ENCODE peak calls at places on chromosomes 16 and 17, in six cellular contexts. X, F, I, Z, R and H are unnamed samples.

GRCh38 chr17:67990909-67991308 is 5.4 kb downstream of the C17orf58 start:
- DNase-seq in X (no peak), F (no peak), I (no peak), Z (no peak), R (no peak), H (no peak)

GRCh38 chr17:68020451-68020779 is 15.1 kb upstream of the KPNA2 start:
- DNase-seq in X (no peak), F (no peak), I (peak), Z (no peak), R (no peak), H (no peak)

GRCh38 chr17:38891441-38891840 is 21.6 kb downstream of the LASP1 start:
- DNase-seq in X (no peak), F (no peak), I (no peak), Z (no peak), R (no peak), H (no peak)

GRCh38 chr17:73782641-73783381 is 138.6 kb upstream of the SDK2 start:
- DNase-seq in X (no peak), F (no peak), I (no peak), Z (no peak), R (no peak), H (no peak)

GRCh38 chr17:75404739-75405364 is 626 bp downstream of the GRB2 start:
- DNase-seq in X (peak), F (no peak), I (peak), Z (no peak), R (peak), H (peak)

GRCh38 chr17:41984454-41984853 is 17.9 kb downstream of the CNP start:
- DNase-seq in X (no peak), F (no peak), I (no peak), Z (no peak), R (no peak), H (no peak)

GRCh38 chr16:27514806-27515205 is 34.9 kb downstream of the GTF3C1 start:
- DNase-seq in X (no peak), F (no peak), I (no peak), Z (no peak), R (no peak), H (no peak)

GRCh38 chr17:19369846-19370492 is 7.4 kb upstream of the B9D1 start:
- DNase-seq in X (peak), F (no peak), I (no peak), Z (no peak), R (no peak), H (no peak)

GRCh38 chr17:34892864-34893263 is 68.4 kb downstream of the CCT6B start:
- DNase-seq in X (no peak), F (no peak), I (peak), Z (no peak), R (no peak), H (no peak)

GRCh38 chr16:17446661-17447060 is 24.1 kb downstream of the XYLT1 start:
- DNase-seq in X (no peak), F (no peak), I (peak), Z (no peak), R (no peak), H (no peak)

GRCh38 chr17:39740357-39741111 is 2.8 kb downstream of the GRB7 start:
- DNase-seq in X (no peak), F (peak), I (no peak), Z (peak), R (no peak), H (peak)

GRCh38 chr17:69390735-69391501 is 23.6 kb upstream of the MAP2K6 start:
- DNase-seq in X (no peak), F (no peak), I (no peak), Z (no peak), R (no peak), H (no peak)

GRCh38 chr16:23504076-23504452 is 6.2 kb downstream of the GGA2 start:
- DNase-seq in X (no peak), F (peak), I (no peak), Z (peak), R (no peak), H (no peak)

GRCh38 chr16:75109732-75110243 is 6.8 kb downstream of the LDHD start:
- DNase-seq in X (peak), F (no peak), I (peak), Z (no peak), R (peak), H (peak)

GRCh38 chr16:65572156-65572555 is 450.3 kb upstream of the CDH11 start:
- DNase-seq in X (no peak), F (no peak), I (no peak), Z (no peak), R (no peak), H (no peak)

GRCh38 chr17:40560592-40561293 is 4.5 kb downstream of the CCR7 start:
- DNase-seq in X (peak), F (no peak), I (no peak), Z (no peak), R (peak), H (peak)

GRCh38 chr16:70520612-70521297 is 2.6 kb downstream of the COG4 start:
- DNase-seq in X (no peak), F (no peak), I (no peak), Z (no peak), R (no peak), H (no peak)

GRCh38 chr17:55730380-55730779 is 7.7 kb upstream of the TMEM100 start:
- DNase-seq in X (no peak), F (no peak), I (no peak), Z (no peak), R (no peak), H (no peak)

GRCh38 chr17:29732209-29732608 is 109.5 kb upstream of the CORO6 start:
- DNase-seq in X (no peak), F (no peak), I (no peak), Z (no peak), R (no peak), H (no peak)

GRCh38 chr17:61128671-61129115 is 270.9 kb upstream of the TBX2 start:
- DNase-seq in X (no peak), F (no peak), I (no peak), Z (no peak), R (no peak), H (no peak)

GRCh38 chr17:66724581-66725341 is 110.2 kb upstream of the CACNG5 start:
- DNase-seq in X (no peak), F (peak), I (no peak), Z (no peak), R (peak), H (no peak)

GRCh38 chr16:79721186-79721745 is 120.7 kb upstream of the MAF start:
- DNase-seq in X (peak), F (peak), I (peak), Z (no peak), R (no peak), H (peak)

GRCh38 chr17:676965-677364 is 37.7 kb downstream of the VPS53 start:
- DNase-seq in X (no peak), F (no peak), I (no peak), Z (no peak), R (no peak), H (no peak)

GRCh38 chr17:39979021-39979660 is 1.5 kb upstream of the PSMD3 start:
- DNase-seq in X (no peak), F (no peak), I (no peak), Z (no peak), R (no peak), H (no peak)

GRCh38 chr16:55563797-55564196 is 2.7 kb upstream of the CAPNS2 start:
- DNase-seq in X (no peak), F (no peak), I (no peak), Z (no peak), R (no peak), H (no peak)

GRCh38 chr16:87831421-87832136 is 37.7 kb downstream of the SLC7A5 start:
- DNase-seq in X (no peak), F (no peak), I (no peak), Z (no peak), R (no peak), H (no peak)

GRCh38 chr16:87830673-87831420 is 38.5 kb downstream of the SLC7A5 start:
- DNase-seq in X (no peak), F (no peak), I (no peak), Z (no peak), R (no peak), H (no peak)

GRCh38 chr16:87828071-87828971 is 41.0 kb downstream of the SLC7A5 start:
- DNase-seq in X (no peak), F (no peak), I (no peak), Z (no peak), R (peak), H (no peak)

GRCh38 chr16:87829988-87830672 is 39.2 kb downstream of the SLC7A5 start:
- DNase-seq in X (no peak), F (no peak), I (no peak), Z (no peak), R (no peak), H (peak)

DNA sequence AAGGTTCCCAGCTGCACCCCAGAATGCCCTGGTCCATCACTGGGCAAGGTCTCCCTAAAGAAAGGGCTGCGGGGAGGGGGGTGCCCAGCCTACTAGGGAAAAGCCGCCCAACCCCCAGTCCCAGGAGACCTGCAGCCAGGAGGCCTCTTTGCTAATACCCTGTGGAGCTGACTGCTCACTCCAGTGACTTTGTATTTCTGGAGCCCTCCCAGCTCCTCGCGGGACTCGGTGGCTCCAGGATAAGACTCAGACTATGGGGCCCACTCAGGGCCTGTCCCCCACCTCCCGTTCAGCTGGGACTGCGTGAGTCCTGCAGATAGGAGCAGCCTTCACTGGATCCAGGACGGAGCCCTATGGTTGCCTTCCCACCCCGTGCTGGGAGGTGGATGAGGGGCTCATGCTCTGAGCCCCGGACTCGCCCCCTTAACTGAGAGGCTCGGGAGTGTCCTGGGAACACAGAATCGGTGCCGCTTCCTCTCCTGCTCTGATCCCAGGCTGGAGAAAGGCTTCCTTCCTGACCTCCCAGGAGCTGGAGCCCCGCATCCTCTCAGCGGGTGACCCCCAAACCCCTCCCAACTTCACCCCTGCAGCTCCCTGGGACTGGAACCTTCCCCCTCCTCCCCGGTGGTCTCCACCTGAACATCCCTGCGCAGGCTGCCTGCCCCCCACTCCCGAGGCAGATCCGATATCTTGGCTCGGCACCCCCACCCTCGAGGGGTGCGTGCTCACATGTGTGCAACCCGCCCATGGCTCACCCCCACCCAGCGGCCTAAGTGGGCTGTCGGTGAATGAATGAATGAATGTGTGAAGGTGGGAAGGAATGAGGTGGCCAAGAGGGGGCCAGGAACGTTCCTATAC is 40.0 kb downstream of the SLC7A5 start:
- DNase-seq in X (no peak), F (no peak), I (no peak), Z (no peak), R (no peak), H (no peak)
- TF ChIP-seq POLR2A in X (no peak), F (no peak), I (no peak), Z (no peak), R (no peak), H (no peak)

DNA sequence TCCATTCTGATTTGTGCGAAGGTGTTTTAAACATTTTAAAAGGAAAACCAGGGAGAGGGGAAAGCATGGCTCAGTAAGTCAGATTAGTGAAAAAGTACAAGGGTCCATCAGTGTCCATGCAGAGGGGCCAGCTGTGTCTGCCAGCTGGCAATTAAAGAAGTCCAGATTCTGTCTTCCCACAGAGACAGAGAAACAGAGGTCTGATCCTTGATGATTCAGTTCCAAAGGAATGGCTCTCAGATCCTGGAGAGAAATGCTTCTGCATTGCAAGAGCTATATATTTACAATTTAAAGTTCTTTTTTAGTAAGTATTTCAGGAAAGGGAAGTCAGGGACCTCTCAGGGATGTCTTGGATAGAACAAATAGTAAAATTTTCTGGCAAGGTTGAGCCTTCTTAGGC is 56.2 kb downstream of the HSD17B2 start:
- DNase-seq in X (no peak), F (no peak), I (no peak), Z (no peak), R (no peak), H (no peak)
- TF ChIP-seq POLR2A in X (no peak), F (no peak), I (no peak), Z (no peak), R (no peak), H (no peak)

GRCh38 chr17:32519769-32520701 is 33.2 kb downstream of the CDK5R1 start:
- DNase-seq in X (peak), F (no peak), I (no peak), Z (no peak), R (peak), H (no peak)
- TF ChIP-seq POLR2A in X (no peak), F (no peak), I (no peak), Z (no peak), R (no peak), H (no peak)

DNA sequence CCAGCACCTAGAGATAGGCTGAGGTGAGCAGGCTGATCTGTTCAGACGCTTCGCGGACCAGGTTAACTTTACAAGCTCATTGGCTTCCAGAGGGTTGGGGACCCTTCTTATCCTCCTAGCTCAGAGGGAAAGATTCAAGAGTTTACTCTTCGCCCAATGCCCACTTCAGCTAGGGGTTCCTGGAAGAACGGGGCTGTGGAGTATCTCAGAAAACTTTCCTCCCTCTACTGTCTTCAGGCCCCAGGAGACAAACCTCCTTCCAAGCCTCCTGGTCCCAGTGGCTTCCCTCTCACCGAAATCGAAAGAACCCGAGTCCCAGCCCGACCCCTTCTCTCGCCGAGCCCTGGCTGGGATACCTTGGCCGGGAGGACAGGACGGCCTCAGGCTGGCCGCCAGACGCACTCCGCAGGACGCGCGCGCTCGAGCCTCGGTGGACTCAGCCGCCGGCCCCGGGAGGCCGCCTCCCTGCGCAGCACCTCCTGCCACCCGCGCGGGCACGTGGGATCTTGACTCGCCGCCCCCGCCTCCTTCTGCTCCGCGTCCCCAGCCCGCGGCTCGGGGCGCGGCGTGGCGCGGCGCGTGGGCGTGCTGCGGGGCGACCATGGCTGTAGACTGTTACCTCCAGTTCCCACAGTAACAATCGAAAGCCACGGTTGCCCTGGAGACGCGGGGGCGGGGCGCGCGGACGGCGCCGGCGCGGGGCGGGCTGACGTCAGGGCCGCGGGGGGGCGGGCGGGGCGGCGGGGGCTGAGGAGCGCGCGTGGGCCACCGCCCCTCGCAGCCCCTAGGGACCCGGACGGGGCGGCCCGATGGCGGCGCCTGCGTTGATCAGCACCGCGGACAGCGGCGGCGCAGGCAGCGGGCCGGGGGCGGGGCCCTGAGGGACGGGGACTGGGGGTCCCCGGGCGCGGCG is 5.3 kb upstream of the HIC1 start:
- DNase-seq in X (peak), F (peak), I (peak), Z (peak), R (peak), H (peak)
- TF ChIP-seq POLR2A in X (no peak), F (peak), I (no peak), Z (no peak), R (no peak), H (no peak)

GRCh38 chr17:2912754-2913153 is 116.5 kb downstream of the RAP1GAP2 start:
- DNase-seq in X (no peak), F (no peak), I (no peak), Z (no peak), R (no peak), H (no peak)
- TF ChIP-seq POLR2A in X (no peak), F (no peak), I (no peak), Z (no peak), R (no peak), H (no peak)

GRCh38 chr17:81391964-81392908 is 3.0 kb upstream of the BAHCC1 start:
- DNase-seq in X (no peak), F (no peak), I (no peak), Z (no peak), R (no peak), H (peak)
- TF ChIP-seq POLR2A in X (no peak), F (no peak), I (no peak), Z (no peak), R (no peak), H (no peak)

DNA sequence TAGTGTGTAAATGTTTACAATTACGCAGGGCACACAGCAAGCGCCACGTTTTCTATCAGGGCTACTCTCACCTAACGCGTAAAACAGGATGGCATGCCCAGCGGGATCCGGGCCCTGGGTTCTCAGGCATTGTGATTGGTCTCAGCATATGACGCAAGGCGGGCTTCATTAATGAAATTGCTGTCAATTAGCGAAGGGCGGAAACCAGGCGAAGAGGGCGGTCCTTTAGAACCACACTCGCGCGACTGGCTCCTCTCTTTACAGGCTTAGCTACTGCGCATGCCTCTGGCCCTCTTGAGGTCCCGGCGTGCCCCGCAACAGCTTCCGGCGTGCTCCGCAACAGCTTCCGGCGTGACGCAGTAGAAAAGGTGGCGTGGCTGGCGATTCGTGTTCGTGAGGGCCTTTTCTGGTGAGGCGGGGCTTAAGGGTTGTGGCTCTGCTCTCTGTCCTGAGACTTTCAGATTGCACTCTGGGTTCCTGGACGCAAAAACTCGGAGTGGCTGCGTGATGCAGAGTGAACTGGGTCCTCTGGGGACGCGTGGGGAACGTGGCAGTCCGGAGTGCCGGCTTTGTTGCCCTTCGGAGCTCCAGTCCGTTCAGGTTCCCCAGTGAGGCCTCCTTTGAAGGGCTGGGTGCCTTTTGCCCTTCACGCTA is 9.2 kb downstream of the OR2C1 start:
- DNase-seq in X (peak), F (peak), I (peak), Z (peak), R (peak), H (peak)
- TF ChIP-seq POLR2A in X (no peak), F (no peak), I (peak), Z (no peak), R (peak), H (no peak)

GRCh38 chr17:43917348-43918025 is 10.2 kb upstream of the MPP2 start:
- DNase-seq in X (peak), F (no peak), I (peak), Z (no peak), R (peak), H (peak)
- TF ChIP-seq POLR2A in X (no peak), F (no peak), I (no peak), Z (no peak), R (no peak), H (no peak)

GRCh38 chr17:76512366-76513305 is 11.4 kb upstream of the RHBDF2 start:
- DNase-seq in X (no peak), F (no peak), I (no peak), Z (no peak), R (no peak), H (no peak)

GRCh38 chr17:76511562-76512365 is 10.5 kb upstream of the RHBDF2 start:
- DNase-seq in X (no peak), F (no peak), I (no peak), Z (no peak), R (no peak), H (no peak)

GRCh38 chr17:76513306-76513692 is 12.1 kb upstream of the RHBDF2 start:
- DNase-seq in X (no peak), F (no peak), I (no peak), Z (no peak), R (no peak), H (no peak)

GRCh38 chr17:76517638-76518038 is 16.4 kb upstream of the RHBDF2 start:
- DNase-seq in X (no peak), F (no peak), I (no peak), Z (no peak), R (no peak), H (no peak)

GRCh38 chr17:76515291-76515949 is 14.2 kb upstream of the RHBDF2 start:
- DNase-seq in X (peak), F (peak), I (peak), Z (peak), R (peak), H (no peak)
- TF ChIP-seq POLR2A in X (peak), F (no peak), I (no peak), Z (no peak), R (no peak), H (no peak)